ENCODE peak calls at places on chromosomes 13 and 19, in nine cellular contexts. T, L, F, I, Q, N, J, B and O are unnamed samples.

GRCh38 chr13:46726347-46726746 is 70.6 kb downstream of the ESD start:
- DNase-seq in T (no peak), Q (no peak), N (no peak), B (no peak), F (no peak), L (no peak), I (no peak), J (no peak), O (no peak)

GRCh38 chr13:83085186-83085900 is 796.9 kb downstream of the SLITRK1 start:
- DNase-seq in B (no peak), F (no peak), I (peak; percentile 11), L (no peak), T (no peak), Q (no peak), J (no peak), N (peak; percentile 50), O (no peak)

GRCh38 chr19:7742575-7742974 is 4.8 kb downstream of the CD209 start:
- DNase-seq in B (no peak), N (no peak), I (no peak), T (no peak), F (no peak), L (no peak), Q (no peak), J (no peak), O (no peak)

GRCh38 chr13:47858678-47859050 is 142.4 kb downstream of the SUCLA2 start:
- DNase-seq in B (no peak), I (no peak), N (peak; percentile 42), L (no peak), F (no peak), J (no peak), Q (no peak), T (no peak), O (no peak)

GRCh38 chr19:17347361-17347760 is 10.0 kb downstream of the GTPBP3 start:
- DNase-seq in B (no peak), J (no peak), I (no peak), N (no peak), T (no peak), F (no peak), Q (no peak), L (no peak), O (peak; percentile 39)

GRCh38 chr13:59425211-59425721 is 738.5 kb downstream of the DIAPH3 start:
- DNase-seq in T (no peak), L (no peak), N (no peak), I (peak; percentile 93), Q (no peak), B (no peak), F (no peak), J (no peak), O (no peak)

GRCh38 chr19:46383171-46383815 is 30.1 kb downstream of the CCDC8 start:
- DNase-seq in N (no peak), B (no peak), J (no peak), I (no peak), Q (no peak), L (no peak), T (no peak), F (no peak), O (no peak)

GRCh38 chr19:31427857-31428256 is 78.6 kb upstream of the TSHZ3 start:
- DNase-seq in F (no peak), I (no peak), N (no peak), Q (no peak), B (no peak), T (no peak), L (no peak), J (no peak), O (no peak)

GRCh38 chr13:23632741-23633140 is 62.5 kb downstream of the TNFRSF19 start:
- DNase-seq in B (no peak), J (no peak), L (no peak), T (no peak), I (no peak), F (no peak), Q (no peak), N (no peak), O (no peak)

GRCh38 chr19:30691767-30692516 is 319.8 kb downstream of the ZNF536 start:
- DNase-seq in L (no peak), F (no peak), T (no peak), N (no peak), Q (no peak), B (no peak), I (no peak), J (no peak), O (no peak)

GRCh38 chr13:48535791-48536190 is 2.9 kb upstream of the RCBTB2 start:
- DNase-seq in T (no peak), B (no peak), Q (no peak), N (no peak), L (no peak), F (no peak), J (no peak), I (no peak), O (no peak)

GRCh38 chr13:113404366-113404722 is 40.4 kb upstream of the GRTP1 start:
- DNase-seq in Q (no peak), B (no peak), I (no peak), F (no peak), J (no peak), L (no peak), T (no peak), N (no peak), O (no peak)

GRCh38 chr19:3161453-3161852 is 17.1 kb upstream of the S1PR4 start:
- DNase-seq in L (no peak), B (no peak), I (no peak), J (no peak), F (no peak), Q (no peak), T (no peak), N (peak; percentile 54), O (no peak)
- H3K27me3 ChIP-seq in L (no peaks in the 10 kb centered on the region), B (no peaks in the 10 kb centered on the region), I (no peaks in the 10 kb centered on the region), J (no peaks in the 10 kb centered on the region), F (no peaks in the 10 kb centered on the region), Q (no peaks in the 10 kb centered on the region), T (no peaks in the 10 kb centered on the region), N (no peaks in the 10 kb centered on the region), O (peaks cover 2% of the 10 kb centered on the region)

GRCh38 chr13:33838567-33839131 is 20.7 kb downstream of the RFC3 start:
- DNase-seq in I (no peak), B (no peak), J (no peak), L (no peak), F (no peak), T (no peak), N (no peak), Q (no peak), O (no peak)
- H3K4me3 ChIP-seq in I (no peak overlapping the region), B (no peak overlapping the region), J (no peak overlapping the region), L (no peak overlapping the region), F (no peak overlapping the region), T (no peak overlapping the region), N (no peak overlapping the region), Q (no peak overlapping the region), O (no peak overlapping the region)

GRCh38 chr13:89925107-89925506 is 1422.4 kb upstream of the MIR17HG start:
- DNase-seq in F (no peak), T (no peak), J (no peak), Q (peak; percentile 61), B (no peak), L (no peak), N (peak; percentile 53), I (no peak), O (peak; percentile 18)

GRCh38 chr13:89923731-89924130 is 1423.8 kb upstream of the MIR17HG start:
- DNase-seq in B (no peak), T (no peak), L (no peak), J (no peak), N (peak; percentile 20), F (no peak), I (no peak), Q (no peak), O (no peak)

GRCh38 chr13:89920461-89920860 is 1427.0 kb upstream of the MIR17HG start:
- DNase-seq in Q (no peak), T (no peak), L (no peak), B (no peak), F (no peak), N (no peak), I (no peak), J (no peak), O (no peak)

DNA sequence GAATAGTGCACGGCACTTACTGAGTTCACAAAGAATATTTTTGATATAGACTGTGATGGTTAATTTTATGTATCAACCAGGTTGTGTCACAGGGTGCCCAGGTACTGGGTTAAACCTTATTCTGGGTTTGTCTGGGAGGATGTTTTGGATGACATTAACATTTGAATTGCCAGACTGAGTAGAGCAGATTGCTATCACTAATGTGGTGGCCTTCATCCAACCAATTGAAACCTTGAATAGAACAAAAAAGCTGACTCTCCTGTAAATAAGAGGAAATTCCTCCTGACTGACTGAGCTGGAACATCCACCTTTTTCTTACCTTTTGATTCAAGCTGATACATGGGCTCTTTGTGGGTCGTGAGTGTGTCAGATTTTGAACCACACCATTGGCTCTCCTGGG is 1424.4 kb upstream of the MIR17HG start:
- DNase-seq in Q (no peak), I (no peak), F (no peak), B (no peak), T (no peak), J (no peak), L (no peak), N (peak; percentile 2), O (no peak)
- H3K36me3 ChIP-seq in Q (no peaks in the 10 kb centered on the region), I (no peaks in the 10 kb centered on the region), F (no peaks in the 10 kb centered on the region), B (no peaks in the 10 kb centered on the region), T (no peaks in the 10 kb centered on the region), J (no peaks in the 10 kb centered on the region), L (no peaks in the 10 kb centered on the region), N (no peaks in the 10 kb centered on the region), O (no peaks in the 10 kb centered on the region)

GRCh38 chr19:35569281-35569781 is 5.9 kb upstream of the ATP4A start:
- DNase-seq in J (no peak), N (no peak), T (no peak), Q (no peak), F (no peak), L (peak; percentile 40), B (no peak), I (no peak), O (peak; percentile 26)
- H3K27me3 ChIP-seq in J (no peaks in the 10 kb centered on the region), N (no peaks in the 10 kb centered on the region), T (no peaks in the 10 kb centered on the region), Q (no peaks in the 10 kb centered on the region), F (no peaks in the 10 kb centered on the region), L (no peaks in the 10 kb centered on the region), B (no peaks in the 10 kb centered on the region), I (peaks cover 2% of the 10 kb centered on the region), O (no peaks in the 10 kb centered on the region)

GRCh38 chr13:41019578-41020347 is 647 bp upstream of the ELF1 start:
- DNase-seq in Q (peak; percentile 45), F (no peak), L (peak; percentile 32), J (no peak), T (peak; percentile 12), N (no peak), I (no peak), B (no peak), O (no peak)
- H3K4me3 ChIP-seq in Q (no peak overlapping the region), F (peak overlapping the region; percentile 33), L (no peak overlapping the region), J (no peak overlapping the region), T (no peak overlapping the region), N (no peak overlapping the region), I (no peak overlapping the region), B (no peak overlapping the region), O (no peak overlapping the region)